ENCODE peak calls at places on chromosomes 13 and 19, in ten cellular contexts. C is RWPE2; G is brain microvascular endothelial cell; H is lower leg skin; K is fibroblast of lung; D is CD8-positive, alpha-beta T cell; A is AG09309; F is thoracic aorta; M is adrenal gland; S is neuronal stem cell. Q is an unnamed sample.

GRCh38 chr19:30681162-30681996 is 309.2 kb downstream of the ZNF536 start:
- DNase-seq in C (no peak), G (no peak), H (peak; percentile 71), K (no peak), D (no peak), A (no peak), F (no peak), M (peak; percentile 52), S (no peak), Q (no peak)

GRCh38 chr19:771332-771785 is 20.4 kb downstream of the MISP start:
- DNase-seq in C (no peak), G (peak; percentile 22), H (no peak), K (peak; percentile 57), D (no peak), A (no peak), F (no peak), M (peak; percentile 52), S (no peak), Q (no peak)

GRCh38 chr13:100636441-100636840 is 38.2 kb downstream of the TMTC4 start:
- DNase-seq in C (no peak), G (no peak), H (no peak), K (no peak), D (no peak), A (no peak), F (no peak), M (no peak), S (no peak), Q (no peak)

GRCh38 chr19:49684251-49684982 is 5.0 kb upstream of the ADM5 start:
- DNase-seq in C (peak; percentile 58), G (no peak), H (no peak), K (no peak), D (no peak), A (no peak), F (no peak), M (peak; percentile 29), S (no peak), Q (no peak)

GRCh38 chr13:100674363-100674847 is at the start of gene TMTC4:
- DNase-seq in C (no peak), G (no peak), H (no peak), K (no peak), D (no peak), A (no peak), F (no peak), M (no peak), S (peak; percentile 63), Q (no peak)

GRCh38 chr19:18647371-18647767 is 10.5 kb downstream of the KLHL26 start:
- DNase-seq in C (no peak), G (no peak), H (no peak), K (no peak), D (no peak), A (no peak), F (no peak), M (no peak), S (no peak), Q (no peak)

GRCh38 chr13:57527114-57527770 is 104.3 kb upstream of the PCDH17 start:
- DNase-seq in C (no peak), G (no peak), H (no peak), K (no peak), D (no peak), A (no peak), F (no peak), M (no peak), S (no peak), Q (no peak)

GRCh38 chr19:50248826-50249225 is 45.4 kb downstream of the MYH14 start:
- DNase-seq in C (no peak), G (no peak), H (no peak), K (no peak), D (no peak), A (no peak), F (no peak), M (no peak), S (no peak), Q (no peak)

GRCh38 chr19:3131168-3131567 is 4.7 kb upstream of the GNA15 start:
- DNase-seq in C (no peak), G (no peak), H (no peak), K (no peak), D (peak; percentile 39), A (no peak), F (no peak), M (no peak), S (no peak), Q (no peak)

GRCh38 chr19:3135961-3136683 is at the start of gene GNA15:
- DNase-seq in C (peak; percentile 65), G (no peak), H (no peak), K (no peak), D (peak; percentile 31), A (no peak), F (no peak), M (no peak), S (no peak), Q (no peak)

GRCh38 chr19:3132971-3133792 is 2.7 kb upstream of the GNA15 start:
- DNase-seq in C (no peak), G (peak; percentile 54), H (no peak), K (no peak), D (peak; percentile 92), A (peak; percentile 39), F (no peak), M (peak; percentile 53), S (no peak), Q (no peak)

GRCh38 chr19:3136684-3137055 is 837 bp downstream of the GNA15 start:
- DNase-seq in C (peak; percentile 84), G (no peak), H (no peak), K (no peak), D (no peak), A (no peak), F (no peak), M (no peak), S (no peak), Q (no peak)

DNA sequence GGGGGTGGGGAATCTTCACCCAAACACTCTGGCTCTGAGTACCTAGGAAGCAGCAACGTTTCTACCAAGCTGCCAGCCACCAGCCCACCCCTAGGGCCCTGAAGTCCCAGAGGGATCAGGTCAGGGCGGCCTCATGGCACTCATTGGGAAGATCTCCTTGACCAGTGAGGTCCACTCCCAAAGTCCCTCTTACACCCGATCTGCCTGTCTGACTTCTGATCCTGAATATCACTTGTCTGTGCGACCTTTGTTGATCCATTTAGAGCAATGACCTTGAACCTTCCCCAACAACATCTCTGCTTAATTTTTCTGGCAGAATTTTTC is 2.1 kb upstream of the GNA15 start:
- DNase-seq in C (no peak), G (no peak), H (no peak), K (no peak), D (no peak), A (no peak), F (no peak), M (no peak), S (no peak), Q (no peak)
- H3K4me3 ChIP-seq in C (no peak overlapping the region), G (no peak overlapping the region), H (no peak overlapping the region), K (no peak overlapping the region), D (no peak overlapping the region), A (no peak overlapping the region), F (no peak overlapping the region), M (no peak overlapping the region), S (no peak overlapping the region), Q (no peak overlapping the region)

GRCh38 chr19:2216361-2217225 is 19.5 kb downstream of the PLEKHJ1 start:
- DNase-seq in C (no peak), G (no peak), H (no peak), K (no peak), D (no peak), A (no peak), F (no peak), M (no peak), S (no peak), Q (no peak)

GRCh38 chr19:2212861-2213711 is 23.0 kb downstream of the PLEKHJ1 start:
- DNase-seq in C (no peak), G (no peak), H (no peak), K (no peak), D (no peak), A (no peak), F (no peak), M (no peak), S (no peak), Q (no peak)

GRCh38 chr19:2215281-2215751 is 20.8 kb downstream of the PLEKHJ1 start:
- DNase-seq in C (no peak), G (no peak), H (no peak), K (peak; percentile 53), D (no peak), A (no peak), F (no peak), M (no peak), S (no peak), Q (no peak)

GRCh38 chr19:2213799-2214198 is 22.3 kb downstream of the PLEKHJ1 start:
- DNase-seq in C (no peak), G (no peak), H (no peak), K (peak; percentile 71), D (no peak), A (no peak), F (no peak), M (no peak), S (no peak), Q (no peak)

DNA sequence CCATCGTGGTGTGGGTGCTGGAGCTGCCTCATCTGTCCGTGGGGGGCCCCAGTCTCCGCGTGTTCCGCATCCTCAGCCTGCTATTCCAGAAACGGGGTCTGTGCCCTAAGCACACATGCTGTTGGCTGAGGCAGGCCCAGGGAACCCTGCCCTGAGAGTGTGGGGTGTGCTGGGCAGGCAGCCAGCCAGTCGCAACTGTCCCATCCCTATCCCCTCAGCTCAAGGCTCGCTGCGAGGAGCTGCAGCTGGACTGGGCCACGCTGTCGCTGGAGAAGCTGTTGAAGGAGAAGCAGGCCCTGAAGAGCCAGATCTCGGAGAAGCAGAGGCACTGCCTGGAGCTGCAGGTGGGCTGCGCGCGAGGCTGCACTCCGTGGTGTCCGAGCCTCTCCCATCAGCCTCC is 21.9 kb downstream of the PLEKHJ1 start:
- DNase-seq in C (no peak), G (no peak), H (no peak), K (peak; percentile 13), D (no peak), A (no peak), F (no peak), M (no peak), S (no peak), Q (no peak)
- H3K4me3 ChIP-seq in C (no peak overlapping the region), G (no peak overlapping the region), H (no peak overlapping the region), K (no peak overlapping the region), D (no peak overlapping the region), A (no peak overlapping the region), F (no peak overlapping the region), M (no peak overlapping the region), S (peak overlapping the region; percentile 43), Q (no peak overlapping the region)

DNA sequence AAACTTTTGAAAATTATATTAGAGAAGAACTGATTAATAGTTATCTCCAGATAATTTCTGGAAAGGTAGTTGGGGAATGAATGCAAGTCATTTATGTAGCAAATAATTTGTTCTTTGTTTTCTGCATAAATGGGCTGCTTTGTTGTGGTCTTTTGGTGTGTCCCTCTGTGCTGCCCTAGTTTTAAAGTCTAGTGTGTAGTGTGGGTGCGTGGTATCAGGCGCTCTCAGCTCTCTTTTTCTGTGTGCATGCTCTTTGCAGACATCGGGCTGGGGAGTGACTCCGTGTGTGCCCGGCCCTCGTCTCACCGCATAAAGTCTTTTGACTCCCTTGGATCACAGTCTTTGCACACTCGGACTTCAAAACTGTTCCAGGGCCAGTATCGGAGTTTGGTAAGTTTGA is 94.5 kb downstream of the ARHGEF7 start:
- DNase-seq in C (no peak), G (no peak), H (no peak), K (no peak), D (no peak), A (no peak), F (no peak), M (no peak), S (no peak), Q (no peak)
- H3K4me3 ChIP-seq in C (no peak overlapping the region), G (peak overlapping the region; percentile 41), H (no peak overlapping the region), K (no peak overlapping the region), D (no peak overlapping the region), A (no peak overlapping the region), F (peak overlapping the region; percentile 45), M (no peak overlapping the region), S (no peak overlapping the region), Q (no peak overlapping the region)

GRCh38 chr19:12969292-12969988 is at the start of gene DAND5:
- DNase-seq in C (no peak), G (no peak), H (no peak), K (no peak), D (no peak), A (no peak), F (no peak), M (peak; percentile 78), S (no peak), Q (peak; percentile 64)

GRCh38 chr19:12965017-12965811 is 4.2 kb upstream of the DAND5 start:
- DNase-seq in C (no peak), G (peak; percentile 64), H (peak; percentile 96), K (peak; percentile 62), D (peak; percentile 75), A (no peak), F (peak; percentile 49), M (peak; percentile 75), S (peak; percentile 72), Q (peak; percentile 87)

GRCh38 chr19:12970070-12970820 is 869 bp downstream of the DAND5 start:
- DNase-seq in C (no peak), G (no peak), H (no peak), K (no peak), D (no peak), A (no peak), F (no peak), M (no peak), S (no peak), Q (no peak)

GRCh38 chr19:12967907-12968306 is 1.5 kb upstream of the DAND5 start:
- DNase-seq in C (no peak), G (no peak), H (no peak), K (no peak), D (no peak), A (no peak), F (no peak), M (no peak), S (no peak), Q (no peak)

GRCh38 chr19:12965812-12966135 is 3.6 kb upstream of the DAND5 start:
- DNase-seq in C (no peak), G (no peak), H (no peak), K (no peak), D (no peak), A (no peak), F (no peak), M (no peak), S (no peak), Q (no peak)
- H3K4me3 ChIP-seq in C (peak overlapping the region; percentile 21), G (no peak overlapping the region), H (no peak overlapping the region), K (no peak overlapping the region), D (no peak overlapping the region), A (no peak overlapping the region), F (peak overlapping the region; percentile 77), M (no peak overlapping the region), S (peak overlapping the region; percentile 17), Q (no peak overlapping the region)

Q was measured in body of pancreas.